ENCODE peak calls at places on chromosomes 7 and 10, in four cellular contexts. U is GM12891; L is stimulated activated naive CD8-positive, alpha-beta T cell treated with anti-CD3 and anti-CD28 coated beads, Interleukin-15, Interleukin-2, amounts not matched to agents 100 U/mL and 50 U/mL, for 24 hours; I is heart right ventricle. W is an unnamed sample.

GRCh38 chr7:11737723-11738122 is 94.3 kb downstream of the THSD7A start:
- DNase-seq in U (no peak), L (no peak), I (no peak), W (no peak)

GRCh38 chr7:77727936-77728701 is 31.9 kb downstream of the RSBN1L start:
- DNase-seq in U (no peak), L (no peak), I (no peak), W (peak)

GRCh38 chr10:117454502-117454901 is 79.3 kb upstream of the PDZD8 start:
- DNase-seq in U (no peak), L (no peak), I (no peak), W (no peak)

GRCh38 chr7:141074997-141075396 is 1.1 kb downstream of the TMEM178B start:
- DNase-seq in U (no peak), L (no peak), I (no peak), W (no peak)

GRCh38 chr7:85602196-85602595 is 415.3 kb upstream of the SEMA3D start:
- DNase-seq in U (no peak), L (no peak), I (no peak), W (no peak)

GRCh38 chr10:78906734-78907385 is 161.9 kb upstream of the ZMIZ1 start:
- DNase-seq in U (no peak), L (no peak), I (no peak), W (no peak)

GRCh38 chr7:105493928-105494325 is 28.1 kb downstream of the PUS7 start:
- DNase-seq in U (no peak), L (no peak), I (no peak), W (no peak)

GRCh38 chr10:27660705-27661104 is 84.9 kb downstream of the MKX start:
- DNase-seq in U (no peak), L (no peak), I (no peak), W (no peak)

GRCh38 chr10:118301211-118301610 is 40.9 kb downstream of the FAM204A start:
- DNase-seq in U (no peak), L (no peak), I (no peak), W (no peak)

GRCh38 chr10:110326351-110327032 is 21.8 kb upstream of the SMNDC1 start:
- DNase-seq in U (no peak), L (no peak), I (no peak), W (no peak)

GRCh38 chr7:108088729-108089128 is 41.4 kb downstream of the LAMB4 start:
- DNase-seq in U (no peak), L (no peak), I (no peak), W (no peak)

GRCh38 chr10:110803239-110803593 is 68.5 kb upstream of the PDCD4 start:
- DNase-seq in U (no peak), L (no peak), I (no peak), W (no peak)

GRCh38 chr10:34641913-34642558 is 173.1 kb downstream of the PARD3 start:
- DNase-seq in U (no peak), L (no peak), I (no peak), W (no peak)

GRCh38 chr10:84243759-84244158 is 1.1 kb upstream of the RGR start:
- DNase-seq in U (no peak), L (no peak), I (no peak), W (no peak)

GRCh38 chr10:63681965-63682704 is 160.9 kb downstream of the REEP3 start:
- DNase-seq in U (no peak), L (no peak), I (peak), W (no peak)

GRCh38 chr10:33331020-33331557 is 3.4 kb downstream of the NRP1 start:
- DNase-seq in U (no peak), L (no peak), I (no peak), W (no peak)

GRCh38 chr10:80917636-80918035 is 379.9 kb downstream of the SH2D4B start:
- DNase-seq in U (no peak), L (no peak), I (no peak), W (no peak)

GRCh38 chr10:132548106-132548823 is 10.7 kb downstream of the INPP5A start:
- DNase-seq in U (no peak), L (no peak), I (no peak), W (no peak)

GRCh38 chr10:113171662-113172061 is 221.6 kb downstream of the TCF7L2 start:
- DNase-seq in U (no peak), L (no peak), I (no peak), W (no peak)

GRCh38 chr7:139111147-139111546 is 1.6 kb upstream of the ZC3HAV1 start:
- DNase-seq in U (no peak), L (no peak), I (no peak), W (no peak)

GRCh38 chr7:92904292-92905131 is 68.1 kb upstream of the CDK6 start:
- DNase-seq in U (peak), L (peak), I (no peak), W (peak)

GRCh38 chr10:119480667-119481066 is 61.9 kb downstream of the RGS10 start:
- DNase-seq in U (no peak), L (no peak), I (no peak), W (no peak)

GRCh38 chr10:10917031-10917430 is 100.6 kb upstream of the CELF2 start:
- DNase-seq in U (no peak), L (no peak), I (no peak), W (no peak)

W was measured in CD4-positive, alpha-beta memory T cell.